ENCODE peak calls at places on chromosomes 13 and 19, in seven cellular contexts. N is uterus, O is IMR-90, S is adrenal gland, H is SK-N-SH, G is right cardiac atrium, E is fibroblast of lung. V is an unnamed sample. For H3K4me1, the result is how much of the 10 kb centered on the place peaks cover.

GRCh38 chr13:102846261-102847015 is 606 bp downstream of the ERCC5 start:
- DNase-seq in H (peak), E (peak), O (peak), N (peak), G (peak), S (peak), V (peak)

GRCh38 chr13:113959198-113959597 is 14.7 kb downstream of the C13orf46 start:
- DNase-seq in O (no peak), H (no peak), G (no peak), E (no peak), S (no peak), N (no peak), V (no peak)

GRCh38 chr13:113443991-113444390 is 9.3 kb downstream of the ADPRHL1 start:
- DNase-seq in O (no peak), H (no peak), G (no peak), E (no peak), N (no peak), S (no peak), V (no peak)

GRCh38 chr13:108342369-108343289 is 73.1 kb downstream of the TNFSF13B start:
- DNase-seq in G (no peak), H (peak), S (no peak), N (no peak), E (peak), O (peak), V (peak)

GRCh38 chr13:60288569-60288968 is 108.5 kb upstream of the TDRD3 start:
- DNase-seq in O (no peak), S (no peak), G (no peak), N (no peak), E (no peak), H (no peak), V (no peak)

GRCh38 chr19:19405919-19406877 is 723 bp downstream of the GATAD2A start:
- DNase-seq in O (peak), E (peak), G (peak), H (peak), S (no peak), N (peak), V (peak)

GRCh38 chr13:53110181-53110580 is 81.6 kb downstream of the OLFM4 start:
- DNase-seq in N (no peak), H (no peak), S (no peak), G (no peak), E (no peak), O (no peak), V (no peak)

GRCh38 chr13:59340581-59340980 is 823.1 kb downstream of the DIAPH3 start:
- DNase-seq in G (no peak), O (no peak), N (no peak), E (no peak), H (no peak), S (no peak), V (no peak)

GRCh38 chr13:98285852-98286594 is 109.0 kb upstream of the RNF113B start:
- DNase-seq in H (no peak), E (no peak), O (no peak), G (no peak), N (no peak), S (no peak), V (no peak)

GRCh38 chr19:29680447-29680846 is 15.2 kb downstream of the PLEKHF1 start:
- DNase-seq in E (no peak), H (no peak), O (no peak), N (no peak), S (no peak), G (peak), V (no peak)

GRCh38 chr13:44331912-44332840 is 41.4 kb upstream of the SERP2 start:
- DNase-seq in G (peak), O (peak), E (peak), S (peak), N (peak), H (peak), V (peak)

GRCh38 chr19:11373166-11373884 is 1.1 kb upstream of the SWSAP1 start:
- DNase-seq in E (no peak), O (no peak), S (peak), N (no peak), H (peak), G (no peak), V (peak)

GRCh38 chr13:24511019-24511823 is 1.4 kb downstream of the PARP4 start:
- DNase-seq in H (peak), S (no peak), O (peak), E (peak), N (no peak), G (no peak), V (peak)

GRCh38 chr13:40943073-40943472 is 76.0 kb downstream of the ELF1 start:
- DNase-seq in H (no peak), E (peak), N (no peak), O (no peak), G (no peak), S (no peak), V (no peak)

GRCh38 chr13:92761710-92762109 is 464.9 kb upstream of the GPC6 start:
- DNase-seq in E (no peak), O (no peak), S (no peak), G (no peak), H (no peak), N (no peak), V (no peak)

GRCh38 chr13:114105351-114106225 is 26.8 kb downstream of the RASA3 start:
- DNase-seq in H (peak), O (no peak), E (no peak), N (peak), S (no peak), G (peak), V (no peak)

GRCh38 chr19:38649305-38650179 is 2.1 kb downstream of the ACTN4 start:
- DNase-seq in E (no peak), G (peak), S (peak), O (no peak), H (no peak), N (peak), V (no peak)

GRCh38 chr13:101817898-101818297 is 365.4 kb downstream of the ITGBL1 start:
- DNase-seq in N (no peak), E (no peak), O (no peak), G (no peak), H (no peak), S (no peak), V (no peak)

DNA sequence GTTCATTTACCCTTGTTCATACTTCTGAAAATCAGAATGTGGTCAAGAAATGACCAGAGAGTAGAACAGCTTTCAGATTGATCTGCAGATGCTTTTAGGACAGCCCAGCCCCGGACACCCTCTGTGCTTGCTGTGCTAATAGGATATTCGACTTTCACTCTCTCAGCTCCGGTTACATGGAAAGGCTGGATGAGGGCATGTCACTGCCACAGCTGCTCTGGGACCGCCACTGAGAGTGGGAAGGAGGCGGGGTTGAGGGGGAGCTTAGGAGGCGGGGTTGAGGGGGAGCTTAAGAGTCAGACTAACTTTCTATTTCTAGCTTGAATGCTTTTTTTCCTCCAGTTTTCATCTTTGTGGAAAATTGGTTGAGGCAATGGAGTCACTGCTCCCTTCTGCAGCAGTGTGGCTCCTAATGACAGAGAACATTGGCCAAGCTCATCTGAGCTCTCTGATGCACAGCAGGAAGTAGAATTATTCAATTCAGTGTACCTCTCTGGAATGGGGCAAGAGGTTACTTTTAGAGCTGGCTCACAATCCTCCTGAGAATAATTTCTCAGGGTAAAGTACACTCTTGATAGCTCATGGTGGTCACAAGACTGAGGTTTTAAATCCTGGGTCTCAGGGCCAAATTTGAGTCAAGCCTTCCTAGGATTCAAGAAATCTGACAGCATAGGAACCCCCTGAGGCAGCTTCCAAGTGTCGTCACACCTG is 74.6 kb upstream of the NPAS1 start:
- DNase-seq in H (peak), E (peak), O (peak), N (peak), G (peak), S (peak), V (peak)
- H3K4me1 ChIP-seq in H (under half), E (under half), O (under half), N (under half), G (under half), S (under half), V (under half)

GRCh38 chr19:43467730-43468129 is 2.3 kb upstream of the LYPD3 start:
- DNase-seq in E (peak), S (no peak), H (no peak), G (no peak), N (no peak), O (peak), V (no peak)
- H3K4me1 ChIP-seq in E (under half), S (under half), H (under half), G (under half), N (under half), O (under half), V (under half)

GRCh38 chr19:17237747-17238706 is 7.7 kb downstream of the NR2F6 start:
- DNase-seq in N (no peak), O (no peak), S (no peak), E (no peak), G (no peak), H (no peak), V (no peak)
- H3K4me1 ChIP-seq in N (under half), O (under half), S (under half), E (under half), G (under half), H (under half), V (under half)

GRCh38 chr13:31138515-31138914 is 23.2 kb downstream of the HSPH1 start:
- DNase-seq in E (no peak), S (no peak), G (no peak), N (no peak), H (no peak), O (no peak), V (no peak)
- H3K4me1 ChIP-seq in E (under half), S (under half), G (under half), N (under half), H (under half), O (under half), V (under half)

DNA sequence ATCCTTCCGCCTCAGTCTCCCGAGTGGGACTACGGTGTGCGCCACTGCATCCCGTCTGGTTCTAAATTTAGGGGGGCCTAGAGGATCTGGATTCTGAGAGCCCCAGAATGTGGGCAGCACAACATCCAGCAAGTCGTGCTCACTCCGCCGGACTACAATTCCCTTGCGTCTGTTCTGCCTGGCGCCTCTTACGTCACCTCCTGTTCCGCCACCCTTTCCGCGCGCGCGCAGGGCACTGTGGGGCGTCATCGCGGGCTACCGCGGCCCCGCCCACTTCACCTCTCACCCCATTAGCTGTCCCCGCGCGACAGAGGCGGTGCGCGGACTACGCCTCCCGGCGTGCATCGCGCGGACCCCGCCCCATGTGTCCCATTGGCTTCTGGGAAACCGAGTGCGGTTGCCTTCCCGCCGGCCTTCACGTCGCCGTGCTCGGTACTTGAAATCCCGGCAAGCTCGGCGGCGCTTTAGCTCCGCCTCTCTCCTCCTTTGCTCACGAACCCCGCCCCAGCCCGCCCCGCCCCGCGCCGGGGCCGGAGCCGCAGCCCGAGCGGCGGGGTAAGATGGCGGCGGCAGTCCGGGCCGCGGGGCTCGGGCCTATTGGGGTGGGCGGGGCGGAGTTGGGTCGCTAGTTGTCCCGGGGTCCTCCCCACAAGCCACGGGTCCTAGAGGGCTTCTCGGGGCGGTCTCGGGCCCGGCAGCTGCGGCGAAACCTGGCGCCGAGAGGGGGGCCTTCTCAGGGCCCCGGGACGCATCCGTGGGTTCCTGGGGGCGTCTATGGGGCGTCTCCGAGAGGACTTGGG is at the start of gene SCAF1:
- DNase-seq in N (peak), S (peak), G (peak), H (peak), O (peak), E (peak), V (peak)
- H3K4me1 ChIP-seq in N (under half), S (half or more), G (under half), H (under half), O (under half), E (under half), V (under half)

DNA sequence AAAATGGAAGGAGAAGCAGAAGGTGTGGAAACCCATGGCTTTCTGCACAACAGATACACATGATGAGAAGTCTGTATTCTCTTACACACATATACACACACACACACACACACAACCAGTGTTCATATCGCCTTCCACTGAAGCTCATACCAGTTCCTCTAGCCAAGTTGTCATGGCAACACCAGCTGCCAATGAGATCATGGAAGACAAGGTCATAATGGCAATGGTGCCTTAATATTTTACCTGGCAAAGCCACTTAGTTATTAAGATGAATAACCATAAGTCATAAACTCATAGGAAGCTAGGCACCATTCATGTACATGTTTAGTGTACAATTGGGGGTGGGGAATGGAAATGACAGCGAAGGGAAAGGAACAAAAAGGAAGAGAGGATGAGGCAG is 2.6 kb upstream of the DHRS12 start:
- DNase-seq in E (peak), S (peak), G (no peak), O (peak), N (no peak), H (no peak), V (no peak)
- H3K4me1 ChIP-seq in E (under half), S (under half), G (under half), O (under half), N (under half), H (under half), V (under half)

GRCh38 chr19:34232566-34233481 is 21.5 kb upstream of the GARRE1 start:
- DNase-seq in O (peak), H (no peak), G (peak), E (peak), N (peak), S (peak), V (no peak)
- H3K4me1 ChIP-seq in O (under half), H (under half), G (under half), E (under half), N (under half), S (under half), V (under half)

DNA sequence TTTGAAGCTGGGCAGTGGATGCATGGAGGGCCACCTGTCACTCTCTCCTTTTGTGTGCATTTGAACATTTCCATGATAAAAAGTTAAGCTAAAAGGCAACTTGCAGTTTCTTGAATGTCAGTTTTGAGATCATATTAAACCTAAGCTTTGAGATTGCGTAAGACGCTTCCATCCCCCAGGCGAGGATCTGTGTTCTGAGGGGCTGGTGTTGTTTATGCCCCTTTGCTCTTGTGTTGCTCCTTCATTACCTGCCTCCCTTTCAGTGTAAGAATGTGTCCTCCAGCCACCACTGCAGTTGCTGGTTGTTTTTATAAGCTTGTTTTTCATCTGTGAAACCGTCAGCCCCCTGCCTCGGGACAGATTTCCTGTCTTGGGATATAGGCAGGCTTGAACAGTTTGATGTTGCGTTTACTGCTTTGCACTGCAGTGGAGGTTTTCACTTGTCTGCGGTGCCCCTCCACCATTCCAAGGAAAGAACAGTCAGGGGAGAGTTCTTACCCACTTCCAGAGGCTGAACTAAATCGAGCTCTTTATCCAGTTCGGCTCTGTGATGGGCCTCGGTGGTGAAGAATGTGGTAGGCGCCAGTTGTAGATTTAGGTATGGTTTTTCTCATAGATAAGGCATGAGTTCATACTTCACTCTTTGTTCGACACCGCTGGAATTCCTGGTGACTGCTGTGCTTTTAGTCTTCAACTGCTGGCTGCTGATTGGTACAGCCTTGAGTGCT is 96.8 kb downstream of the ARHGEF7 start:
- DNase-seq in S (no peak), H (no peak), E (no peak), O (peak), N (no peak), G (no peak), V (peak)
- H3K4me1 ChIP-seq in S (under half), H (under half), E (under half), O (under half), N (under half), G (under half), V (half or more)

GRCh38 chr13:49933511-49933910 is 2.6 kb downstream of the SPRYD7 start:
- DNase-seq in E (no peak), G (no peak), N (no peak), H (no peak), S (no peak), O (no peak), V (no peak)
- H3K4me1 ChIP-seq in E (under half), G (under half), N (under half), H (under half), S (half or more), O (under half), V (under half)